ENCODE peak calls at places on chromosomes 11 and 22, in ten cellular contexts. One of them, this sample, is unnamed. For H3K4me1, the result is how much of the 10 kb centered on the place peaks cover.

GRCh38 chr11:107916671-107917241 is 11.5 kb upstream of the RAB39A start:
- DNase-seq in GM23248: peak
- DNase-seq in mesendoderm: no peak
- DNase-seq in SK-N-SH: no peak
- DNase-seq in neuronal stem cell: no peak
- DNase-seq in Panc1: peak
- DNase-seq in MM.1S: no peak
- DNase-seq in ovary: no peak
- DNase-seq in fibroblast of lung: peak
- DNase-seq in DND-41: peak
- DNase-seq in this sample: peak

GRCh38 chr11:48098024-48098423 is 117.7 kb downstream of the PTPRJ start:
- DNase-seq in GM23248: no peak
- DNase-seq in mesendoderm: no peak
- DNase-seq in SK-N-SH: no peak
- DNase-seq in neuronal stem cell: no peak
- DNase-seq in Panc1: no peak
- DNase-seq in MM.1S: no peak
- DNase-seq in ovary: no peak
- DNase-seq in fibroblast of lung: no peak
- DNase-seq in DND-41: no peak
- DNase-seq in this sample: no peak

GRCh38 chr11:63901660-63902059 is 15.3 kb downstream of the RCOR2 start:
- DNase-seq in GM23248: peak
- DNase-seq in mesendoderm: peak
- DNase-seq in SK-N-SH: peak
- DNase-seq in neuronal stem cell: no peak
- DNase-seq in Panc1: no peak
- DNase-seq in MM.1S: no peak
- DNase-seq in ovary: no peak
- DNase-seq in fibroblast of lung: peak
- DNase-seq in DND-41: no peak
- DNase-seq in this sample: peak

GRCh38 chr11:106228996-106229395 is 151.5 kb downstream of the AASDHPPT start:
- DNase-seq in GM23248: peak
- DNase-seq in mesendoderm: no peak
- DNase-seq in SK-N-SH: no peak
- DNase-seq in neuronal stem cell: no peak
- DNase-seq in Panc1: no peak
- DNase-seq in MM.1S: no peak
- DNase-seq in ovary: no peak
- DNase-seq in fibroblast of lung: no peak
- DNase-seq in DND-41: no peak
- DNase-seq in this sample: no peak

GRCh38 chr11:121578216-121579063 is 125.7 kb upstream of the SORL1-AS1 start:
- DNase-seq in GM23248: peak
- DNase-seq in mesendoderm: no peak
- DNase-seq in SK-N-SH: no peak
- DNase-seq in neuronal stem cell: no peak
- DNase-seq in Panc1: no peak
- DNase-seq in MM.1S: no peak
- DNase-seq in ovary: no peak
- DNase-seq in fibroblast of lung: no peak
- DNase-seq in DND-41: no peak
- DNase-seq in this sample: no peak

GRCh38 chr11:103586756-103587155 is 449.7 kb upstream of the DDI1 start:
- DNase-seq in GM23248: peak
- DNase-seq in mesendoderm: no peak
- DNase-seq in SK-N-SH: no peak
- DNase-seq in neuronal stem cell: no peak
- DNase-seq in Panc1: no peak
- DNase-seq in MM.1S: no peak
- DNase-seq in ovary: no peak
- DNase-seq in fibroblast of lung: no peak
- DNase-seq in DND-41: no peak
- DNase-seq in this sample: no peak

GRCh38 chr11:11555228-11555627 is 66.6 kb downstream of the GALNT18 start:
- DNase-seq in GM23248: no peak
- DNase-seq in mesendoderm: no peak
- DNase-seq in SK-N-SH: peak
- DNase-seq in neuronal stem cell: no peak
- DNase-seq in Panc1: no peak
- DNase-seq in MM.1S: no peak
- DNase-seq in ovary: no peak
- DNase-seq in fibroblast of lung: no peak
- DNase-seq in DND-41: no peak
- DNase-seq in this sample: no peak

GRCh38 chr11:43904737-43905515 is 24.3 kb downstream of the ALKBH3 start:
- DNase-seq in GM23248: peak
- DNase-seq in mesendoderm: peak
- DNase-seq in SK-N-SH: no peak
- DNase-seq in neuronal stem cell: no peak
- DNase-seq in Panc1: no peak
- DNase-seq in MM.1S: no peak
- DNase-seq in ovary: peak
- DNase-seq in fibroblast of lung: peak
- DNase-seq in DND-41: no peak
- DNase-seq in this sample: no peak

GRCh38 chr11:2778630-2779498 is 79.1 kb upstream of the KCNQ1OT1 start:
- DNase-seq in GM23248: peak
- DNase-seq in mesendoderm: no peak
- DNase-seq in SK-N-SH: peak
- DNase-seq in neuronal stem cell: no peak
- DNase-seq in Panc1: no peak
- DNase-seq in MM.1S: peak
- DNase-seq in ovary: peak
- DNase-seq in fibroblast of lung: peak
- DNase-seq in DND-41: no peak
- DNase-seq in this sample: no peak

GRCh38 chr22:21622624-21623401 is 7.0 kb downstream of the YDJC start:
- DNase-seq in GM23248: no peak
- DNase-seq in mesendoderm: no peak
- DNase-seq in SK-N-SH: peak
- DNase-seq in neuronal stem cell: no peak
- DNase-seq in Panc1: no peak
- DNase-seq in MM.1S: no peak
- DNase-seq in ovary: no peak
- DNase-seq in fibroblast of lung: no peak
- DNase-seq in DND-41: no peak
- DNase-seq in this sample: no peak

GRCh38 chr11:45110562-45110961 is 35.9 kb upstream of the PRDM11 start:
- DNase-seq in GM23248: peak
- DNase-seq in mesendoderm: peak
- DNase-seq in SK-N-SH: peak
- DNase-seq in neuronal stem cell: peak
- DNase-seq in Panc1: no peak
- DNase-seq in MM.1S: peak
- DNase-seq in ovary: peak
- DNase-seq in fibroblast of lung: peak
- DNase-seq in DND-41: peak
- DNase-seq in this sample: peak

GRCh38 chr11:93861808-93862207 is 11.4 kb upstream of the VSTM5 start:
- DNase-seq in GM23248: peak
- DNase-seq in mesendoderm: no peak
- DNase-seq in SK-N-SH: no peak
- DNase-seq in neuronal stem cell: no peak
- DNase-seq in Panc1: no peak
- DNase-seq in MM.1S: no peak
- DNase-seq in ovary: no peak
- DNase-seq in fibroblast of lung: no peak
- DNase-seq in DND-41: peak
- DNase-seq in this sample: no peak

GRCh38 chr22:25362215-25362882 is 142.9 kb downstream of the CRYBB2 start:
- DNase-seq in GM23248: peak
- DNase-seq in mesendoderm: peak
- DNase-seq in SK-N-SH: peak
- DNase-seq in neuronal stem cell: peak
- DNase-seq in Panc1: peak
- DNase-seq in MM.1S: peak
- DNase-seq in ovary: peak
- DNase-seq in fibroblast of lung: peak
- DNase-seq in DND-41: peak
- DNase-seq in this sample: peak

GRCh38 chr22:48494968-48495750 is 1332.5 kb downstream of the BRD1 start:
- DNase-seq in GM23248: no peak
- DNase-seq in mesendoderm: peak
- DNase-seq in SK-N-SH: no peak
- DNase-seq in neuronal stem cell: no peak
- DNase-seq in Panc1: no peak
- DNase-seq in MM.1S: no peak
- DNase-seq in ovary: no peak
- DNase-seq in fibroblast of lung: no peak
- DNase-seq in DND-41: no peak
- DNase-seq in this sample: no peak

GRCh38 chr11:85685820-85686459 is at the start of gene CCDC89:
- DNase-seq in GM23248: peak
- DNase-seq in mesendoderm: peak
- DNase-seq in SK-N-SH: peak
- DNase-seq in neuronal stem cell: no peak
- DNase-seq in Panc1: no peak
- DNase-seq in MM.1S: no peak
- DNase-seq in ovary: peak
- DNase-seq in fibroblast of lung: peak
- DNase-seq in DND-41: no peak
- DNase-seq in this sample: no peak
- H3K4me3 ChIP-seq in GM23248: peak
- H3K4me3 ChIP-seq in mesendoderm: no peak
- H3K4me3 ChIP-seq in SK-N-SH: peak
- H3K4me3 ChIP-seq in neuronal stem cell: no peak
- H3K4me3 ChIP-seq in Panc1: no peak
- H3K4me3 ChIP-seq in MM.1S: no peak
- H3K4me3 ChIP-seq in ovary: peak
- H3K4me3 ChIP-seq in fibroblast of lung: peak
- H3K4me3 ChIP-seq in DND-41: no peak
- H3K4me3 ChIP-seq in this sample: no peak

GRCh38 chr11:76185511-76185910 is 20.8 kb downstream of the WNT11 start:
- DNase-seq in GM23248: no peak
- DNase-seq in mesendoderm: no peak
- DNase-seq in SK-N-SH: no peak
- DNase-seq in neuronal stem cell: no peak
- DNase-seq in Panc1: no peak
- DNase-seq in MM.1S: no peak
- DNase-seq in ovary: peak
- DNase-seq in fibroblast of lung: no peak
- DNase-seq in DND-41: no peak
- DNase-seq in this sample: no peak
- H3K27ac ChIP-seq in GM23248: no peak
- H3K27ac ChIP-seq in mesendoderm: no peak
- H3K27ac ChIP-seq in SK-N-SH: no peak
- H3K27ac ChIP-seq in neuronal stem cell: no peak
- H3K27ac ChIP-seq in Panc1: no peak
- H3K27ac ChIP-seq in MM.1S: no peak
- H3K27ac ChIP-seq in ovary: peak
- H3K27ac ChIP-seq in fibroblast of lung: no peak
- H3K27ac ChIP-seq in DND-41: no peak
- H3K27ac ChIP-seq in this sample: no peak

GRCh38 chr11:86174101-86175046 is 70.2 kb upstream of the EED start:
- DNase-seq in GM23248: peak
- DNase-seq in mesendoderm: no peak
- DNase-seq in SK-N-SH: peak
- DNase-seq in neuronal stem cell: no peak
- DNase-seq in Panc1: no peak
- DNase-seq in MM.1S: no peak
- DNase-seq in ovary: peak
- DNase-seq in fibroblast of lung: peak
- DNase-seq in DND-41: no peak
- DNase-seq in this sample: no peak

GRCh38 chr11:86176165-86176884 is 68.2 kb upstream of the EED start:
- DNase-seq in GM23248: peak
- DNase-seq in mesendoderm: no peak
- DNase-seq in SK-N-SH: no peak
- DNase-seq in neuronal stem cell: no peak
- DNase-seq in Panc1: no peak
- DNase-seq in MM.1S: no peak
- DNase-seq in ovary: no peak
- DNase-seq in fibroblast of lung: peak
- DNase-seq in DND-41: no peak
- DNase-seq in this sample: no peak

GRCh38 chr11:86179646-86180064 is 64.9 kb upstream of the EED start:
- DNase-seq in GM23248: no peak
- DNase-seq in mesendoderm: no peak
- DNase-seq in SK-N-SH: no peak
- DNase-seq in neuronal stem cell: no peak
- DNase-seq in Panc1: no peak
- DNase-seq in MM.1S: no peak
- DNase-seq in ovary: no peak
- DNase-seq in fibroblast of lung: no peak
- DNase-seq in DND-41: no peak
- DNase-seq in this sample: no peak

GRCh38 chr11:86175585-86175984 is 69.0 kb upstream of the EED start:
- DNase-seq in GM23248: no peak
- DNase-seq in mesendoderm: no peak
- DNase-seq in SK-N-SH: no peak
- DNase-seq in neuronal stem cell: no peak
- DNase-seq in Panc1: no peak
- DNase-seq in MM.1S: no peak
- DNase-seq in ovary: no peak
- DNase-seq in fibroblast of lung: no peak
- DNase-seq in DND-41: no peak
- DNase-seq in this sample: no peak

GRCh38 chr11:86177319-86177718 is 67.2 kb upstream of the EED start:
- DNase-seq in GM23248: no peak
- DNase-seq in mesendoderm: no peak
- DNase-seq in SK-N-SH: no peak
- DNase-seq in neuronal stem cell: no peak
- DNase-seq in Panc1: no peak
- DNase-seq in MM.1S: peak
- DNase-seq in ovary: no peak
- DNase-seq in fibroblast of lung: no peak
- DNase-seq in DND-41: no peak
- DNase-seq in this sample: no peak
- H3K4me1 ChIP-seq in GM23248: half or more
- H3K4me1 ChIP-seq in mesendoderm: under half
- H3K4me1 ChIP-seq in SK-N-SH: under half
- H3K4me1 ChIP-seq in neuronal stem cell: under half
- H3K4me1 ChIP-seq in Panc1: under half
- H3K4me1 ChIP-seq in MM.1S: under half
- H3K4me1 ChIP-seq in ovary: under half
- H3K4me1 ChIP-seq in fibroblast of lung: under half
- H3K4me1 ChIP-seq in DND-41: under half
- H3K4me1 ChIP-seq in this sample: under half

DNA sequence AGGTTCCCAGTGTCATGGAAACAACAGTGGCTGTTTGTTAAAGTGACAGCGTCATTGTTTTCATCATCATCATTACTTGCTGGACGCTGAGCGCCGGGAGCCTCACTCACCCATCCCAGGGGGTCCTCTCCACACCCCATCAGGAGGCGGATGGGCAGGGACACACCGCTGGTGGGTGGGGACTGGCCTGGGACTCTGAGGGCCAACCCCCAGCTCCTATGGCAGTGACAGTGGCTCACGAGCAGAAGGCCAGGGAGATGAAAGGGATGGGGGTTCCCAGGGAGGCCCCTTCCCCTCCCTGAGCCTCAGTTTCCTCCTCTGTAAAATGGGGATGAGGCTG is 76.6 kb upstream of the PRR5 start:
- DNase-seq in GM23248: no peak
- DNase-seq in mesendoderm: no peak
- DNase-seq in SK-N-SH: peak
- DNase-seq in neuronal stem cell: no peak
- DNase-seq in Panc1: no peak
- DNase-seq in MM.1S: no peak
- DNase-seq in ovary: no peak
- DNase-seq in fibroblast of lung: no peak
- DNase-seq in DND-41: no peak
- DNase-seq in this sample: no peak
- H3K4me3 ChIP-seq in GM23248: no peak
- H3K4me3 ChIP-seq in mesendoderm: no peak
- H3K4me3 ChIP-seq in SK-N-SH: no peak
- H3K4me3 ChIP-seq in neuronal stem cell: no peak
- H3K4me3 ChIP-seq in Panc1: no peak
- H3K4me3 ChIP-seq in MM.1S: no peak
- H3K4me3 ChIP-seq in ovary: no peak
- H3K4me3 ChIP-seq in fibroblast of lung: no peak
- H3K4me3 ChIP-seq in DND-41: no peak
- H3K4me3 ChIP-seq in this sample: no peak

This sample was measured in CD4-positive, alpha-beta memory T cell.